ENCODE peak calls at places on chromosome 20, in five cellular contexts. A, O, K, T and Q are unnamed samples.

GRCh38 chr20:38123021-38123587 is 42.0 kb downstream of the TGM2 start:
- DNase-seq in O (no peak), A (no peak), T (no peak), K (peak), Q (peak)

GRCh38 chr20:36121981-36122930 is 32.3 kb upstream of the EPB41L1 start:
- DNase-seq in K (no peak), A (no peak), O (peak), T (peak), Q (peak)

GRCh38 chr20:31497838-31498540 is 16.3 kb upstream of the HM13 start:
- DNase-seq in T (no peak), O (no peak), A (no peak), K (peak), Q (peak)

GRCh38 chr20:15475483-15475882 is 1097.8 kb downstream of the KIF16B start:
- DNase-seq in T (peak), A (no peak), K (no peak), O (no peak), Q (no peak)

GRCh38 chr20:48736231-48736630 is 91.6 kb downstream of the PREX1 start:
- DNase-seq in T (no peak), O (no peak), K (no peak), A (no peak), Q (no peak)

GRCh38 chr20:1435337-1435699 is 31.3 kb downstream of the NSFL1C start:
- DNase-seq in K (no peak), A (no peak), T (no peak), O (no peak), Q (no peak)

GRCh38 chr20:8720089-8720488 is 348.8 kb upstream of the PLCB4 start:
- DNase-seq in T (peak), A (no peak), O (no peak), K (no peak), Q (no peak)

GRCh38 chr20:61514018-61514755 is 262.1 kb downstream of the CDH4 start:
- DNase-seq in A (no peak), O (no peak), T (no peak), K (no peak), Q (no peak)

GRCh38 chr20:37669062-37669772 is 24.6 kb upstream of the CTNNBL1 start:
- DNase-seq in O (no peak), T (no peak), K (no peak), A (no peak), Q (peak)

GRCh38 chr20:38873050-38873581 is 53.1 kb upstream of the FAM83D start:
- DNase-seq in A (no peak), T (no peak), O (no peak), K (no peak), Q (no peak)

GRCh38 chr20:50126662-50127061 is 13.7 kb upstream of the UBE2V1 start:
- DNase-seq in A (no peak), O (peak), K (no peak), T (no peak), Q (no peak)

GRCh38 chr20:50017576-50018248 is 34.9 kb downstream of the SNAI1 start:
- DNase-seq in T (no peak), O (no peak), A (no peak), K (no peak), Q (no peak)

GRCh38 chr20:60304026-60304590 is 345.9 kb downstream of the CDH26 start:
- DNase-seq in K (no peak), A (no peak), O (no peak), T (no peak), Q (no peak)

GRCh38 chr20:45938727-45939438 is 4.4 kb downstream of the PCIF1 start:
- DNase-seq in K (no peak), A (no peak), T (no peak), O (no peak), Q (peak)

GRCh38 chr20:61135266-61135665 is 116.8 kb upstream of the CDH4 start:
- DNase-seq in T (no peak), K (no peak), A (no peak), O (no peak), Q (no peak)

GRCh38 chr20:25858495-25859425 is 162.1 kb upstream of the ZNF337 start:
- DNase-seq in A (no peak), O (no peak), K (no peak), T (no peak), Q (no peak)